ENCODE peak calls at places on chromosomes 6 and 20, in eight cellular contexts. H is HCT116, R is H1, V is GM23338, B is SK-N-MC, P is GM12878, O is K562, G is HepG2. Q is an unnamed sample.
A peak's percentile ranks its signal among the peaks of the same experiment; 100 is the strongest.

GRCh38 chr20:35796556-35796955 is 24.7 kb downstream of the PHF20 start:
- DNase-seq in H (no peak), R (no peak), V (no peak), B (no peak), P (no peak), O (no peak), G (no peak), Q (no peak)

GRCh38 chr6:16647422-16647821 is 113.8 kb downstream of the ATXN1 start:
- DNase-seq in H (no peak), R (no peak), V (no peak), B (no peak), P (no peak), O (no peak), G (no peak), Q (no peak)

GRCh38 chr6:39926668-39927067 is 7.6 kb downstream of the MOCS1 start:
- DNase-seq in H (no peak), R (no peak), V (no peak), B (no peak), P (no peak), O (no peak), G (no peak), Q (no peak)

GRCh38 chr6:64010010-64010409 is 374.4 kb downstream of the PHF3 start:
- DNase-seq in H (no peak), R (no peak), V (no peak), B (no peak), P (no peak), O (no peak), G (no peak), Q (no peak)

GRCh38 chr6:24935753-24936152 is at the start of gene RIPOR2:
- DNase-seq in H (no peak), R (peak; percentile 60), V (peak; percentile 87), B (no peak), P (no peak), O (no peak), G (no peak), Q (no peak)

GRCh38 chr6:106688177-106688951 is 59.0 kb downstream of the QRSL1 start:
- DNase-seq in H (no peak), R (no peak), V (no peak), B (no peak), P (peak; percentile 25), O (no peak), G (peak; percentile 63), Q (no peak)

GRCh38 chr20:12594410-12595130 is 414.2 kb upstream of the SPTLC3 start:
- DNase-seq in H (no peak), R (no peak), V (peak; percentile 53), B (no peak), P (no peak), O (no peak), G (peak; percentile 13), Q (no peak)

GRCh38 chr6:18601515-18602035 is 214.4 kb downstream of the RNF144B start:
- DNase-seq in H (no peak), R (no peak), V (no peak), B (no peak), P (no peak), O (no peak), G (no peak), Q (no peak)

GRCh38 chr6:142735182-142735581 is 209.8 kb downstream of the HIVEP2 start:
- DNase-seq in H (no peak), R (no peak), V (no peak), B (no peak), P (no peak), O (no peak), G (no peak), Q (peak; percentile 90)

GRCh38 chr20:25046181-25046641 is 11.7 kb downstream of the ACSS1 start:
- DNase-seq in H (no peak), R (no peak), V (no peak), B (no peak), P (no peak), O (no peak), G (peak; percentile 76), Q (no peak)

GRCh38 chr6:40896696-40897095 is 142.3 kb downstream of the UNC5CL start:
- DNase-seq in H (no peak), R (no peak), V (no peak), B (no peak), P (no peak), O (no peak), G (peak; percentile 84), Q (peak; percentile 16)

GRCh38 chr6:101645770-101646169 is 252.3 kb downstream of the GRIK2 start:
- DNase-seq in H (no peak), R (no peak), V (no peak), B (no peak), P (no peak), O (no peak), G (no peak), Q (no peak)

GRCh38 chr6:108113557-108114519 is 39.3 kb upstream of the OSTM1 start:
- DNase-seq in H (peak; percentile 35), R (peak; percentile 80), V (peak; percentile 86), B (peak; percentile 44), P (no peak), O (peak; percentile 67), G (peak; percentile 41), Q (peak; percentile 67)

GRCh38 chr20:32034581-32035397 is 17.3 kb upstream of the HCK start:
- DNase-seq in H (no peak), R (no peak), V (peak; percentile 48), B (no peak), P (no peak), O (no peak), G (no peak), Q (no peak)

GRCh38 chr6:3887150-3887700 is 38.1 kb downstream of the FAM50B start:
- DNase-seq in H (no peak), R (no peak), V (peak; percentile 37), B (no peak), P (peak; percentile 1), O (no peak), G (peak; percentile 57), Q (peak; percentile 67)
- TF ChIP-seq POLR2AphosphoS5 in H (no peak), R (no peak), V (no peak), B (no peak), P (no peak), O (no peak), G (no peak), Q (no peak)

DNA sequence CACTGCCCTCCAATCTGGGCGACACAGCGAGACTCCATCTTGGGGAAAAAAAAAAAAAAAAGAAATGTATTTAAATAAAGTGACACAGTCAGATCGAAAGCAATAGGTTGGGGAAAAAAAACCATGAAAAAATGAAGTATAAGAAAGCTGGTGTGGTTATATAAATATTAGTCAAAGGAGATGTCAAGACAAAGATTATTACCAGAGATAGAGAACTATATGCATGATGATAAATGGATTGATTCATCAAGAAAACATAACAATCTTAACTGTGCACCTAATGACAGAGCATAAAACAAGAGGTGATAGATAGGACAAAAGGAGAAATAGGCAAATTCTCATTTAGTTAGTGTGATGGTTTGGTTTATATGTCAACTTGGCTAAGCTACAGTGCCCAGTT is 146.9 kb upstream of the AHI1 start:
- DNase-seq in H (no peak), R (no peak), V (no peak), B (no peak), P (no peak), O (no peak), G (no peak), Q (no peak)
- TF ChIP-seq EZH2 in H (no peak), R (no peak), V (no peak), B (no peak), P (no peak), O (no peak), G (no peak), Q (no peak)

GRCh38 chr20:41100001-41100480 is 37.3 kb upstream of the PLCG1 start:
- DNase-seq in H (no peak), R (no peak), V (no peak), B (no peak), P (no peak), O (no peak), G (no peak), Q (no peak)

GRCh38 chr20:41091926-41092325 is 45.4 kb upstream of the PLCG1 start:
- DNase-seq in H (no peak), R (no peak), V (no peak), B (no peak), P (no peak), O (no peak), G (no peak), Q (no peak)

GRCh38 chr20:41098703-41099250 is 38.6 kb upstream of the PLCG1 start:
- DNase-seq in H (no peak), R (no peak), V (no peak), B (no peak), P (no peak), O (no peak), G (no peak), Q (no peak)

GRCh38 chr20:41094656-41095055 is 42.7 kb upstream of the PLCG1 start:
- DNase-seq in H (no peak), R (no peak), V (no peak), B (no peak), P (no peak), O (no peak), G (no peak), Q (peak; percentile 30)

DNA sequence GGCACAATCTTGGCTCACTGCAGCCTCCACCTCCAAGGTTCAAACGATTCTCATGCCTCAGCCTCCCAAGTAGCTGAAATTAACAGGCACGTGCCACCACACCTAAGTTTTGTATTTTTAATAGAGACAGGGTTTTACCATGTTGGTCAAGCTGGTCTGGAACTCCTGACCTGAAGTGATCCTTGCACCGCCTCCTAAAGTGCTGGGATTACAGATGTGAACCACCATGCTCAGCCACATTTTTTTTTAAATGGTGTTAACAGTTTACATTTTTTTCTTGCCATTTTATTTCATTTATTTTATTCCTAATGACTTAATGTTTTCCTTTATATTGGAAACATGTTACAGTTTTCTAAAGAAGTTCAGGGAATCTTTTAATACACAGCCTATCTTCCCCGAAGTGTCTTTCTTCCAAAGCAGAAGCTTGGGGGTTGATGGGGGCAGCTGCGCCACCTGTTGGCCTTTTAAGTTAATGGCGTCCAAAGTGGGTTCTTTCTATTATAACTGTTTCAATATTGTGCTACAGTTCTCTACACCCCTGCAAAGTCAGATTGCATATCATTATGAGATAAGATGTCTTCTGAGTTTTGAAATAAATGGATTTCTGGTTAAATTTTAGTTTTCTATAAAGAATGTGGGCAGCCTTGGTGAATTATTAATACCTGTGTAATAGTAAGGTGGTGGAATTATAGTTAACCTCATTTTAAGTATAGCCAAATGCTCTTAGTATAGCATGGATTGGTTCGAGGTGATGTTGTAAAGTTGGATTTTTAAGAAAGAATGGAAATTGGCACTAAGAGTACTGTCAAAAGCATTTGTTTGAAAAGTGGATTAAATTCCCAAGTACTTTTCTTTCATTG is 42.0 kb upstream of the PLCG1 start:
- DNase-seq in H (peak; percentile 18), R (no peak), V (peak; percentile 72), B (peak; percentile 28), P (no peak), O (peak; percentile 70), G (peak; percentile 60), Q (peak; percentile 71)
- TF ChIP-seq POLR2AphosphoS5 in H (no peak), R (no peak), V (no peak), B (no peak), P (no peak), O (no peak), G (no peak), Q (no peak)

GRCh38 chr6:146489489-146489888 is 54.1 kb upstream of the RAB32 start:
- DNase-seq in H (no peak), R (no peak), V (no peak), B (no peak), P (no peak), O (no peak), G (no peak), Q (no peak)

GRCh38 chr6:146481527-146481926 is 62.1 kb upstream of the RAB32 start:
- DNase-seq in H (no peak), R (no peak), V (no peak), B (no peak), P (no peak), O (no peak), G (no peak), Q (no peak)

GRCh38 chr6:146484411-146484810 is 59.2 kb upstream of the RAB32 start:
- DNase-seq in H (no peak), R (no peak), V (no peak), B (no peak), P (no peak), O (no peak), G (no peak), Q (no peak)
- TF ChIP-seq EZH2 in H (no peak), R (no peak), V (no peak), B (no peak), P (no peak), O (no peak), G (no peak), Q (no peak)